ENCODE peak calls at places on chromosome 1, in ten cellular contexts. Z is breast epithelium, G is K562, E is tibial nerve, C is body of pancreas, Q is esophagus squamous epithelium, B is ovary, L is upper lobe of left lung, H is suprapubic skin, S is stomach. W is an unnamed sample. For H3K4me1, the result is how much of the 10 kb centered on the place peaks cover.

GRCh38 chr1:71086331-71086730 is 5.5 kb upstream of the ZRANB2 start:
- DNase-seq in Z (no peak), G (no peak), E (no peak), C (no peak), Q (no peak), B (no peak), L (no peak), H (no peak), S (no peak), W (no peak)

GRCh38 chr1:33654267-33654832 is 181.9 kb downstream of the ZSCAN20 start:
- DNase-seq in Z (no peak), G (no peak), E (no peak), C (no peak), Q (no peak), B (no peak), L (no peak), H (no peak), S (no peak), W (no peak)

GRCh38 chr1:31372961-31373896 is at the start of gene FABP3:
- DNase-seq in Z (peak), G (peak), E (peak), C (peak), Q (no peak), B (peak), L (peak), H (peak), S (peak), W (peak)

GRCh38 chr1:99348375-99349132 is 84.3 kb downstream of the PLPPR4 start:
- DNase-seq in Z (no peak), G (no peak), E (no peak), C (no peak), Q (no peak), B (no peak), L (no peak), H (no peak), S (no peak), W (no peak)

GRCh38 chr1:167722152-167722869 is 529 bp downstream of the MPZL1 start:
- DNase-seq in Z (no peak), G (peak), E (no peak), C (peak), Q (no peak), B (peak), L (peak), H (peak), S (peak), W (no peak)

GRCh38 chr1:236639686-236640085 is 35.4 kb upstream of the HEATR1 start:
- DNase-seq in Z (no peak), G (no peak), E (no peak), C (no peak), Q (no peak), B (no peak), L (no peak), H (no peak), S (no peak), W (no peak)

GRCh38 chr1:217857061-217857460 is 225.9 kb downstream of the SPATA17 start:
- DNase-seq in Z (no peak), G (no peak), E (no peak), C (no peak), Q (no peak), B (no peak), L (no peak), H (no peak), S (no peak), W (no peak)

GRCh38 chr1:214386747-214387146 is 105.8 kb downstream of the SMYD2 start:
- DNase-seq in Z (no peak), G (no peak), E (no peak), C (no peak), Q (no peak), B (no peak), L (no peak), H (no peak), S (no peak), W (peak)

GRCh38 chr1:235074335-235075120 is 54.1 kb downstream of the TOMM20 start:
- DNase-seq in Z (peak), G (no peak), E (no peak), C (peak), Q (no peak), B (no peak), L (peak), H (peak), S (peak), W (peak)

DNA sequence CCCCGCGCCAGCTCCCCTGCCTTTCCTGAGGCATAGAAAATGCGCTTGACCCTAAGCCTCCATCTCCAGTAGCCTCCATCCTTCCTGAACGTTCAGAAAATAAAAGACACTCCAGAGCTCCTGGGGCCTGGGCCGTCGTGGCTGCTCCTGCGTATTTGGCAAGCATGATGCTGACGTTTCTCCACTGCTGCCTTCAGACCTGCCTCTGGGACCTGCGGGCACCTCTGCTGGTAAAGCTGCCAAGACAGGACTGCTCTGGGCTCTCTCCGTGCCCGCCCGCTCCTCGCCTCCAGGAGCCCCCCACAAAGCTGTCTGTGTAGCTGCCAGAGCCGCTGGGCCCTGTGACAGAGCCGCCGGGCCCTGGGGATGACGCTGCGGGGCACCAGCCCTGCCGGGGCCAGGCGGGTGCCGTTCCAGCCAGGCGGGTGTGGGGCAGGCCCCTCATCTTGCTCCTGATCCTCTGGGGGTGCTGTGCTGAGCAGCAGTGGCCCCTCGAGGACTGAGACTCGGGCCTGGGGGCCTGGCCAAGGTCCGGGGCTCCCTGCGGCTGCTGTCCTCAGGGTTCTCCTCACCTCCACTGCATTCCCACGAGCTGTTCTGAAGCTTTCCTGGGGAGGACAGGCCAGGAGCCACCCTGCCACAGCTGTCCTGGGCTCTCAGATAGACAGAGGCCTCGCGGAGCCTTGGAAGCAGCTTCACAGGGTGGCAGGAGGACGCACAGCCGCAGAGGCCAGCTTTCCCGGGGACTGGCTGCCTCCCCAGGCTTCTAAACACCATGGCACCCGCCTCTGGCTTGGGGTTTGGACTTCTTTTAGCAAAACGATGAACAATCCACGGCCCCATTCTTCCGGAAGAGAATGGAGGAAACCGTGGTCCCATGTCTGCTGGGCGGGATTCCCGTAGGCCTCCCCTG is 48.1 kb downstream of the MORN1 start:
- DNase-seq in Z (no peak), G (no peak), E (no peak), C (no peak), Q (no peak), B (no peak), L (no peak), H (no peak), S (no peak), W (no peak)
- H3K4me1 ChIP-seq in Z (under half), G (under half), E (under half), C (under half), Q (under half), B (under half), L (under half), H (under half), S (under half), W (under half)

GRCh38 chr1:209805875-209806760 is at the start of gene IRF6:
- DNase-seq in Z (peak), G (peak), E (peak), C (peak), Q (peak), B (peak), L (peak), H (peak), S (peak), W (peak)
- TF ChIP-seq POLR2A in Z (peak), G (peak), E (no peak), C (peak), Q (peak), B (peak), L (peak), H (peak), S (peak), W (no peak)

DNA sequence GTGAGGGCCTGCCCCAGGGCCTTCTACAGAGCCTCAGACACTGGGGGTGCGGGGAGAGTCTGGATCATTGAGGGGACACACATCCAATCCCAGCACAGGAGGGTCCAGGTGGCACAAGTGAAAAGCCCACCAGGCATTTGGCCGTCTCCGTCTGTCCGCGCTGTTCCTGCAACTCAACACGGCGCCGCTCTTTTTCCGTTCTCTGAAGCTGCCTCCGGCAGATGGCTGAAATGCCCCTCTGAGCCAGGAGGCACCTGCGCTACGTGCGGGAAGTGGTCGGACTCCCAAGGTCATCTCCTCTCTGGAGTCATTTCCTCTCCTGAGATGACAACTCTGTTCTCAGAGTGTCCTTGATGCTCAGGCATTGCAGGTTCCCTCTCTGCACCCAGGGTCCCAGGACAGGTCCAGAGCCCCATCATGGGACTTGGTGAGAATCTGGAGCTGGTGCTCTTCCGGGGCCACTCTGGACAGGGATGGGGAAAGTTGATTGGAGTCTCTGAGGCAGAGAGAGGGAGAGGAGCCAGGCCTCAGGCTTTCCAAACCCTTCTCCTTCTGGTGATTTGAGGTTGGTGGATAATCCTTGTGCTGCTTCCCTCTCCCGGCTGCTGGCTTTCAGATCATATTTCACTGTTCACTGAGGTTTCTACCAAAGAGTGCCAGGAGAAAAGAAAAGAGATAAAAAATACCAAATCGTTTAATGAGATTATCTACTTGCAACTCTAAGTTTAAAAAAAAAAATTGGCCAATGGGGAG is 14.0 kb upstream of the MIXL1 start:
- DNase-seq in Z (no peak), G (no peak), E (no peak), C (no peak), Q (no peak), B (no peak), L (no peak), H (no peak), S (no peak), W (no peak)
- H3K4me1 ChIP-seq in Z (under half), G (under half), E (under half), C (under half), Q (under half), B (under half), L (under half), H (under half), S (under half), W (under half)

GRCh38 chr1:29499101-29499650 is 262.9 kb downstream of the PTPRU start:
- DNase-seq in Z (no peak), G (no peak), E (no peak), C (no peak), Q (no peak), B (no peak), L (no peak), H (no peak), S (peak), W (no peak)
- TF ChIP-seq POLR2A in Z (no peak), G (no peak), E (no peak), C (no peak), Q (no peak), B (no peak), L (no peak), H (no peak), S (no peak), W (no peak)

GRCh38 chr1:220887202-220887867 is 8.1 kb downstream of the HLX start:
- DNase-seq in Z (no peak), G (no peak), E (no peak), C (no peak), Q (no peak), B (no peak), L (no peak), H (no peak), S (no peak), W (no peak)

GRCh38 chr1:220889848-220890287 is 10.6 kb downstream of the HLX start:
- DNase-seq in Z (no peak), G (no peak), E (no peak), C (no peak), Q (no peak), B (no peak), L (no peak), H (no peak), S (no peak), W (no peak)

GRCh38 chr1:220889333-220889732 is 10.1 kb downstream of the HLX start:
- DNase-seq in Z (no peak), G (no peak), E (no peak), C (no peak), Q (no peak), B (no peak), L (no peak), H (no peak), S (no peak), W (no peak)

GRCh38 chr1:220887868-220888664 is 8.8 kb downstream of the HLX start:
- DNase-seq in Z (no peak), G (no peak), E (no peak), C (no peak), Q (no peak), B (no peak), L (no peak), H (no peak), S (no peak), W (no peak)

GRCh38 chr1:220888665-220888986 is 9.4 kb downstream of the HLX start:
- DNase-seq in Z (no peak), G (no peak), E (no peak), C (no peak), Q (no peak), B (no peak), L (no peak), H (no peak), S (no peak), W (no peak)
- H3K4me1 ChIP-seq in Z (under half), G (under half), E (under half), C (under half), Q (under half), B (under half), L (under half), H (under half), S (under half), W (under half)